ENCODE peak calls at places on chromosome 14, in four cellular contexts. One of them, this sample, is unnamed.
A peak's percentile ranks its signal among the peaks of the same experiment; 100 is the strongest.

GRCh38 chr14:31895206-31895605 is 181.9 kb upstream of the ARHGAP5 start:
- DNase-seq in HCT116: no peak
- DNase-seq in OCI-LY7: no peak
- DNase-seq in HepG2: peak; percentile 35
- DNase-seq in this sample: peak; percentile 84

GRCh38 chr14:69038449-69039286 is 59.6 kb upstream of the ACTN1 start:
- DNase-seq in HCT116: no peak
- DNase-seq in OCI-LY7: no peak
- DNase-seq in HepG2: no peak
- DNase-seq in this sample: no peak

GRCh38 chr14:100221419-100222218 is 17.3 kb upstream of the YY1 start:
- DNase-seq in HCT116: no peak
- DNase-seq in HepG2: peak; percentile 77
- DNase-seq in OCI-LY7: peak; percentile 67
- DNase-seq in this sample: peak; percentile 55

GRCh38 chr14:70448633-70449032 is 3.3 kb upstream of the ADAM21 start:
- DNase-seq in OCI-LY7: no peak
- DNase-seq in HepG2: peak; percentile 88
- DNase-seq in HCT116: no peak
- DNase-seq in this sample: peak; percentile 30

GRCh38 chr14:70894868-70895267 is 12.4 kb upstream of the PCNX1 start:
- DNase-seq in HCT116: no peak
- DNase-seq in HepG2: peak; percentile 96
- DNase-seq in OCI-LY7: no peak
- DNase-seq in this sample: no peak

GRCh38 chr14:89600950-89601826 is 184.2 kb upstream of the FOXN3 start:
- DNase-seq in HepG2: no peak
- DNase-seq in HCT116: no peak
- DNase-seq in OCI-LY7: no peak
- DNase-seq in this sample: no peak

GRCh38 chr14:71166434-71166833 is 259.2 kb downstream of the PCNX1 start:
- DNase-seq in OCI-LY7: peak; percentile 42
- DNase-seq in HCT116: peak; percentile 8
- DNase-seq in HepG2: peak; percentile 57
- DNase-seq in this sample: peak; percentile 79

GRCh38 chr14:41922014-41922413 is 315.3 kb downstream of the LRFN5 start:
- DNase-seq in OCI-LY7: no peak
- DNase-seq in HepG2: no peak
- DNase-seq in HCT116: no peak
- DNase-seq in this sample: peak; percentile 7

GRCh38 chr14:28626780-28627179 is 139.8 kb upstream of the FOXG1 start:
- DNase-seq in OCI-LY7: no peak
- DNase-seq in HepG2: no peak
- DNase-seq in HCT116: no peak
- DNase-seq in this sample: no peak

GRCh38 chr14:77303417-77304156 is 17.1 kb downstream of the POMT2 start:
- DNase-seq in HCT116: peak; percentile 54
- DNase-seq in OCI-LY7: no peak
- DNase-seq in HepG2: peak; percentile 89
- DNase-seq in this sample: peak; percentile 100

GRCh38 chr14:105737504-105738246 is 211.3 kb downstream of the TMEM121 start:
- DNase-seq in HepG2: no peak
- DNase-seq in HCT116: no peak
- DNase-seq in OCI-LY7: no peak
- DNase-seq in this sample: no peak

GRCh38 chr14:89027097-89027740 is 202.8 kb downstream of the TTC8 start:
- DNase-seq in HCT116: peak; percentile 13
- DNase-seq in OCI-LY7: peak; percentile 49
- DNase-seq in HepG2: peak; percentile 21
- DNase-seq in this sample: peak; percentile 67

GRCh38 chr14:64693766-64694165 is 10.5 kb upstream of the PLEKHG3 start:
- DNase-seq in HCT116: no peak
- DNase-seq in HepG2: no peak
- DNase-seq in OCI-LY7: no peak
- DNase-seq in this sample: no peak

GRCh38 chr14:57970175-57970574 is 104.3 kb upstream of the SLC35F4 start:
- DNase-seq in HepG2: no peak
- DNase-seq in OCI-LY7: no peak
- DNase-seq in HCT116: no peak
- DNase-seq in this sample: no peak

GRCh38 chr14:101025656-101026055 is 122.1 kb upstream of the RTL1 start:
- DNase-seq in HepG2: no peak
- DNase-seq in HCT116: no peak
- DNase-seq in OCI-LY7: no peak
- DNase-seq in this sample: no peak

DNA sequence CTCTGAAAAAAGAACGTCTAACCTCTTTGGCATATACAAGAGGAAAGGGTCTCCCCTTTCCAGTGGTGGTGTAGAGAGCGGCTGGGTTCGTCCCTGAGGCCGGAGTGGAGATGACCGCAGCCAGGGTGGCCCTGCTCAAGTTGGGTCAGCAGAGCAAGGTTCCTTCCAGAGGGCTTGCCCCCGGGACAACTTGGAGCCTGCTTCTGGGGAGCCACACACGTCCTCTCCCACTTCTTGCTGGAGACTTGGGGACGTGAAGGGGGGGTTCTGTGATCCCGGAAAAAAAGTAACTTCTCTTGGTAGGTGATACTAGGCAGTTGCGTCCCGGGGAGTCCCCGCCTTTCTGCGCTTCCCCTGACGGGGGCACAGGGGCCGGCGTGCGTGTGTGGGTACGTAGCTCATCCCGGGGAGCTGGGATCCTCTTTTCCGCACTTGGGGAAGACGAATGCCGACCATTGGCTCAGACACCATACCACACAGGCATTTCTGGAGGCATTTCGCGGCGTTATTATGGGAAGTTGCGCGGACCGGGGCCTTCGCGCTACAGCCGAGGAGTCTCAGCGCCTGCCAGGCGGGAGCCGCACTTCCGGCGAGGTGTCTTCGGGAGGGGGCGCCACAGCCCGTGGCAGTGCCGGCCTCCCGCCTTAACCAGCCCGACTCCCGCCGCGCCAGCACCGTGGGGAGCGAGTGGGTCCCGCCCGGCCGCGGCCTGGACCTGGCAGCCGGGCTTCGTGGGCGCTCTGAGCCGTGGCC is 14.8 kb upstream of the PAX9 start:
- DNase-seq in OCI-LY7: no peak
- DNase-seq in HCT116: no peak
- DNase-seq in HepG2: no peak
- DNase-seq in this sample: no peak
- H2AFZ ChIP-seq in OCI-LY7: no peak overlapping the region
- H2AFZ ChIP-seq in HCT116: no peak overlapping the region
- H2AFZ ChIP-seq in HepG2: no peak overlapping the region
- H2AFZ ChIP-seq in this sample: no peak overlapping the region

GRCh38 chr14:26839481-26839880 is 241.6 kb upstream of the NOVA1 start:
- DNase-seq in OCI-LY7: no peak
- DNase-seq in HCT116: no peak
- DNase-seq in HepG2: no peak
- DNase-seq in this sample: peak; percentile 41

GRCh38 chr14:26846388-26846787 is 248.6 kb upstream of the NOVA1 start:
- DNase-seq in HCT116: no peak
- DNase-seq in HepG2: no peak
- DNase-seq in OCI-LY7: no peak
- DNase-seq in this sample: no peak

GRCh38 chr14:26845106-26845818 is 247.4 kb upstream of the NOVA1 start:
- DNase-seq in OCI-LY7: no peak
- DNase-seq in HCT116: no peak
- DNase-seq in HepG2: no peak
- DNase-seq in this sample: no peak

GRCh38 chr14:26841361-26841760 is 243.5 kb upstream of the NOVA1 start:
- DNase-seq in HepG2: no peak
- DNase-seq in OCI-LY7: no peak
- DNase-seq in HCT116: no peak
- DNase-seq in this sample: peak; percentile 45

GRCh38 chr14:26841920-26842741 is 244.3 kb upstream of the NOVA1 start:
- DNase-seq in OCI-LY7: no peak
- DNase-seq in HCT116: no peak
- DNase-seq in HepG2: peak; percentile 34
- DNase-seq in this sample: peak; percentile 98
- H2AFZ ChIP-seq in OCI-LY7: no peak overlapping the region
- H2AFZ ChIP-seq in HCT116: no peak overlapping the region
- H2AFZ ChIP-seq in HepG2: no peak overlapping the region
- H2AFZ ChIP-seq in this sample: peak overlapping the region; percentile 65

GRCh38 chr14:21307641-21308040 is 27.8 kb downstream of the RPGRIP1 start:
- DNase-seq in HepG2: no peak
- DNase-seq in HCT116: no peak
- DNase-seq in OCI-LY7: no peak
- DNase-seq in this sample: no peak

GRCh38 chr14:21309956-21310355 is 30.1 kb downstream of the RPGRIP1 start:
- DNase-seq in HepG2: no peak
- DNase-seq in OCI-LY7: no peak
- DNase-seq in HCT116: no peak
- DNase-seq in this sample: no peak

GRCh38 chr14:21308132-21308478 is 28.2 kb downstream of the RPGRIP1 start:
- DNase-seq in HCT116: no peak
- DNase-seq in OCI-LY7: no peak
- DNase-seq in HepG2: peak; percentile 89
- DNase-seq in this sample: peak; percentile 12

GRCh38 chr14:21309238-21309636 is 29.4 kb downstream of the RPGRIP1 start:
- DNase-seq in HepG2: no peak
- DNase-seq in OCI-LY7: peak; percentile 11
- DNase-seq in HCT116: no peak
- DNase-seq in this sample: no peak

DNA sequence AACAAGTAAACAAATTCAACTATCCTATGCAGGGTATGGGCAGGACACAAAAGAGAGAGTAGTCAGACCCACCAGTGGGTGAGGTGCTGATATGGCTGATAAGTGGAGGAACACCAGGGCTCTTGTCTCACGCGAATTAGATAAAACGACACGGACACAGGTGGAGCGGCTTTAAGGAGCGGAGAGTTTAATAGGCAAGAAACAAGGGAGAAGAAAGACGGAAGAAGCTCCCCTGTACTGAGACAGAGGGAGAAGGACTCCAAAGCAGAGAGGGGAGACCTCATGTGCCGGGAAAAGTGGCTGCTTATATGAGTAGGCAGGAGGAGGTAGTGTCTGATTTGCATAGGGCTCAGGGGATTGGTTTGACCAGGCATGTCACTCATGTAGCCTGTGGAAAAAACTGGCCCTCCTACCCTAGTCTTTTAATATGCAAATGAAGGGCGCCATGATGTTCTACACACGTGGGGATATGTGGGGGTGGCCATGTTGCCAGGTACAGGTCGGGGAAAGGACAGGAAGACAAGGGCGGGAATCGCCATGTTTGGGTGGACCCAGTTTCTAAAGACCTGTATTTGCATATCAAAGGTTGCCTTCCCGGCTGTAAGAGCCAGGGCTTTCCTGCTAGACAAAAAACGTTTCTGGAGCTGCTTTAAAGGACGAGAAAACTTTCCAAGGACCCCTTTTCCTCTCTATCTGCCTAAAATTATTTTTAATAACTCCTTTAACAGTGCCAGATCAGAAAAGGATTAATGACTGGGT is 28.8 kb downstream of the RPGRIP1 start:
- DNase-seq in OCI-LY7: peak; percentile 94
- DNase-seq in HCT116: peak; percentile 55
- DNase-seq in HepG2: peak; percentile 100
- DNase-seq in this sample: peak; percentile 81
- H2AFZ ChIP-seq in OCI-LY7: peak overlapping the region; percentile 91
- H2AFZ ChIP-seq in HCT116: peak overlapping the region; percentile 84
- H2AFZ ChIP-seq in HepG2: peak overlapping the region; percentile 59
- H2AFZ ChIP-seq in this sample: peak overlapping the region; percentile 78

DNA sequence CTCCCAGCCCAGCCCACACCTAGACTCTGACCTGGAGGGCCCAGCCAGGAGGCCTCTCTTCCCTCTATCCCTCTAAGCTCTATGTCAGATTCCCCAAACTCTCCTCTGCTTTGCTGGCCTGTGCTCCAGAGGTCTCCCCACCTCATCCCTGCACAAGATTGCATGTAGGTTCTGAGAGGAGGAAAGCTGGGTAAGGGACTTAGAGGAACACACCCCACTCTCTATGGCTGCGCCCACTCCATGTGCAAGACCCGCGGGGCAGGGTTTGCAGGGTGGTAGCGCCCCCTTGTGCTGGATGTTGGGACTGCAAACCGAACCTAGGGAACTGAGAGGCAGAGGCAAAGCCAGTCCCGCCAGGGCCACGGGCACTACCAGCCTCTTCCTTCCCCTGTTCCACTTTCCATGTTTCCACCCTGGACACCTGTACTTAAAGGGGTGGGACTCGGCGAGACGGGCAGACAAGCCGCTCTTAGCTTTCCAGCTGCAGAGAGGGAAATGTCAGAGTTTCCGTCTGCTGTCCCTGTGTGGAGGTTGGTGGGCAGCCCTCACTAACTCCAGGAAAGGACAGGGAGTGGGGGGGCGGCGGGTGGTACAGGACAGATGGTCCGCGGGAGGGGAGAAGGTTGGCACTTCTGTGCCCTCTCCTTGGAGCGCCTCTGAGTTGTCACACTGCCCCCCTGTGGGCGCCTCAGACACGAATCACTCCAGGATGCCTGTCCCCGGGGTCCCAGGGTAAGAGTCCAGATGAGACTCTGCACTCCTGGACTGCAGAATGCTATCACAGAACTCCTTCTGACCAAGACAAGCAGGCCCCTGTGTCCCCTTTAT is 16.8 kb downstream of the MMP14 start:
- DNase-seq in HepG2: peak; percentile 86
- DNase-seq in OCI-LY7: peak; percentile 90
- DNase-seq in HCT116: peak; percentile 63
- DNase-seq in this sample: peak; percentile 93
- H2AFZ ChIP-seq in HepG2: peak overlapping the region; percentile 69
- H2AFZ ChIP-seq in OCI-LY7: peak overlapping the region; percentile 98
- H2AFZ ChIP-seq in HCT116: peak overlapping the region; percentile 95
- H2AFZ ChIP-seq in this sample: peak overlapping the region; percentile 90

DNA sequence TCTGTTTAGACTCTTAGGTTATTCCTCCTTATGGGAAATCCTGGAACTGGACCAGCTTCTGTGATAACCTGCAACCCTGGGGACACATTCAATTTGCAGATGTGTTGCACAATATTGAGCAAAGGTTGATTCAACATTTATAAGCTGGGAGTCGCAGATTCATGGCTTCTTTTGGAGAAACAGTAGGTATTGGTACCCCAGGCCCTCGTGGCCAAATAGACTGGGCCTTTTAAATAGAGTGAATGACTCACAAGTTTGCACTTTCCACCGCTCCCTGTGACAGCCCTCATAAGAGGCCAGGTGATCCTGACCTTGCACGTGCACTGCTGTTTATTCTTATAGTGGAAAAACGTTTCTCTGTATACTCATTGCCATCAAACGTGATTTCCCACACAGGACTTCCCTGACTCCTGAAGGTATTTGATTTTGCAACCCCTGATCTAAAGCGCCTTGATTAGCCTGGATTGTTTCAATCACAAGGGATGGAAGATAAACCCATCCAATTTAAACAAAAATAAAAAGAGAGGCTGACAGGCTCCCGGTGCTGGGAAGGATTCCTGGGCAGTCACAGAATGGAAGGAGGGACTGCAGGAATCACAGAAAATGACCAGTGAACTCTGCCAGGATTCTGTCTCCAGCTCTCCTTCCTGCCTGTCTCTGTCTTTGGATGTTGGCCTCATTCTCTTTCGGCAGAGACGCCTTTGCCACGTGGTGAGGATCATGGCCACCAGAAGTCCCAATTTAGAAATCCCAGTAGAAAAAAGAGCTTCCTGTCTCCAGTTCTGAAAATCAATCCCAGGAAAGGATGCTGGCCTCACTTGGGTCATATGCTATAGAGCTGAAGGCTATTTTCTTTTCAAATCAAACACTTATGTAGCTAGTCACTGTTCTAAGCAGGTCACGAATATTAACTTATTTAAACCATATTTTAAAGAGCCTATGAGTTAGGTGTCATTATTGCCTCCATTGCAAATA is 97.8 kb downstream of the VCPKMT start:
- DNase-seq in HepG2: peak; percentile 83
- DNase-seq in HCT116: no peak
- DNase-seq in OCI-LY7: no peak
- DNase-seq in this sample: peak; percentile 78
- H2AFZ ChIP-seq in HepG2: no peak overlapping the region
- H2AFZ ChIP-seq in HCT116: no peak overlapping the region
- H2AFZ ChIP-seq in OCI-LY7: no peak overlapping the region
- H2AFZ ChIP-seq in this sample: peak overlapping the region; percentile 17